ENCODE peak calls at places on chromosomes 12 and 14, in seven cellular contexts. K is brain microvascular endothelial cell, E is epithelial cell of esophagus, W is prostate gland, Q is heart right ventricle, P is A549, X is ascending aorta. M is an unnamed sample.
A peak's percentile ranks its signal among the peaks of the same experiment; 100 is the strongest.

GRCh38 chr14:100653409-100653808 is 66.2 kb upstream of the BEGAIN start:
- DNase-seq in K (no peak), E (no peak), W (no peak), Q (no peak), P (no peak), X (no peak), M (no peak)

GRCh38 chr12:56004211-56004610 is 7.1 kb downstream of the SUOX start:
- DNase-seq in K (no peak), E (no peak), W (no peak), Q (no peak), P (no peak), X (no peak), M (no peak)

GRCh38 chr12:123111498-123112165 is 39.3 kb downstream of the PITPNM2 start:
- DNase-seq in K (peak; percentile 80), E (no peak), W (no peak), Q (no peak), P (no peak), X (no peak), M (no peak)

GRCh38 chr12:113961921-113962710 is 4.0 kb downstream of the RBM19 start:
- DNase-seq in K (peak; percentile 24), E (peak; percentile 80), W (no peak), Q (no peak), P (no peak), X (no peak), M (no peak)

GRCh38 chr12:29212682-29213397 is 63.8 kb downstream of the FAR2 start:
- DNase-seq in K (no peak), E (no peak), W (no peak), Q (no peak), P (no peak), X (no peak), M (no peak)

GRCh38 chr12:123363385-123363742 is 1.3 kb downstream of the SBNO1 start:
- DNase-seq in K (peak; percentile 21), E (peak; percentile 26), W (no peak), Q (no peak), P (peak; percentile 23), X (no peak), M (no peak)

GRCh38 chr12:55725556-55725955 is 3.3 kb downstream of the CD63 start:
- DNase-seq in K (no peak), E (no peak), W (no peak), Q (no peak), P (no peak), X (no peak), M (no peak)

GRCh38 chr14:104726600-104727451 is 2.8 kb downstream of the ADSS1 start:
- DNase-seq in K (no peak), E (no peak), W (no peak), Q (no peak), P (peak; percentile 26), X (no peak), M (no peak)

GRCh38 chr14:77303417-77304156 is 17.1 kb downstream of the POMT2 start:
- DNase-seq in K (peak; percentile 96), E (peak; percentile 98), W (no peak), Q (no peak), P (peak; percentile 92), X (no peak), M (peak; percentile 46)

GRCh38 chr12:96091833-96092232 is 56.4 kb upstream of the LTA4H start:
- DNase-seq in K (no peak), E (peak; percentile 64), W (no peak), Q (no peak), P (no peak), X (no peak), M (no peak)
- TF ChIP-seq CTCF in K (peak; percentile 50), E (peak; percentile 43), W (no peak), Q (no peak), P (no peak), X (no peak), M (peak; percentile 23)

GRCh38 chr12:20369164-20370000 is 1.0 kb downstream of the PDE3A start:
- DNase-seq in K (peak; percentile 70), E (peak; percentile 26), W (peak; percentile 14), Q (peak; percentile 86), P (peak; percentile 21), X (peak; percentile 89), M (no peak)

GRCh38 chr12:20370001-20370381 is 1.7 kb downstream of the PDE3A start:
- DNase-seq in K (peak; percentile 20), E (no peak), W (peak; percentile 35), Q (no peak), P (peak; percentile 6), X (no peak), M (no peak)

GRCh38 chr12:20366776-20367409 is 1.4 kb upstream of the PDE3A start:
- DNase-seq in K (no peak), E (no peak), W (no peak), Q (no peak), P (no peak), X (no peak), M (no peak)

GRCh38 chr12:20368653-20369163 is 371 bp downstream of the PDE3A start:
- DNase-seq in K (peak; percentile 45), E (peak; percentile 10), W (no peak), Q (peak; percentile 42), P (peak; percentile 15), X (peak; percentile 70), M (no peak)

DNA sequence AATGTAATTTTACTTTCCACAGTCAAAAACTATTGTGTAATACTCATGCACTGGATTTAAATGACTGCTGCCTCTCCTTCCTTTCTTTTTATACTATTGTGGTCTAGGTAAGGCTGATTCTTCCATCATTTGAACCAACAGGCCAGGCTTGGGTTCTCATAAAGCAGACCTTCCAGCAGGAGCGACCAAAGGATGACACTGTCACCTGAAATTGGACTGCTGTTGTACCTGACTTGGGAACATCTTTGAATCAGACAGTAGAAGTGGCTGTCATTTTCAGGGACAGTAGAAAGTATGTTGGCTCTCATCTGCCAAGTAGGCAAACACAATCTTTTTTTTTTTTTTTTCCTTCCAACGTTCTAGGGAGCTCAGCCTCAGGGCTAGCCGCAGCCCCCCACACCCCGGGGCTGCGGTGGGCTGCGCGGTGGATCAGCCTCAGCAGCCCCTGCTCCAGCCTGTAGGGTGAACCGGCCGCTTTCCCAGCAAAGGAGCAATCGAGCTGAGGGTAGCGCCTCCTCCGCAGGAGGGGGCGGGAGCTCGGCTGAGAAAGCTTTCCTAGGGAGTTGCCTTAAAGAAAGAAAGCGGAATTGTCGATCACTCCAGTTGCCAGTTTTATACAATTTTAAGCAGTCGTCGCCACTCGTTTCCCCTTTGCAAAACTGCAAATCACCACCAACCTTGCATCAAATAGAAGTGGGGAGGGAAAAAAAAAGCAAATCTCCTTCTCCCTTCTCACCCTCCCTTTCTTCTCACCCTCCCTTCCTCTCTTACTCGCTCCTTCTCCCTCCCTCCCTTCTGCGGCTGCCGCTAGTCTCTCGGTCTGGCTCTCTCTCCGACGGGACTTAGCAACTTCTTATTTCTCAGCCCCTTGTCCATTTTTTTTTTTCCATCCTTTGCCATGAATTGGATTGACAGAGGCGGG is at the start of gene PDE3A:
- DNase-seq in K (peak; percentile 82), E (peak; percentile 32), W (peak; percentile 14), Q (peak; percentile 72), P (peak; percentile 84), X (peak; percentile 88), M (no peak)
- H3K4me3 ChIP-seq in K (peak within 1 kb of the TSS; percentile 87), E (peak within 1 kb of the TSS; percentile 44), W (peak within 1 kb of the TSS; percentile 37), Q (peak within 1 kb of the TSS; percentile 41), P (peak within 1 kb of the TSS; percentile 75), X (peak within 1 kb of the TSS; percentile 94), M (peak within 1 kb of the TSS; percentile 54)

DNA sequence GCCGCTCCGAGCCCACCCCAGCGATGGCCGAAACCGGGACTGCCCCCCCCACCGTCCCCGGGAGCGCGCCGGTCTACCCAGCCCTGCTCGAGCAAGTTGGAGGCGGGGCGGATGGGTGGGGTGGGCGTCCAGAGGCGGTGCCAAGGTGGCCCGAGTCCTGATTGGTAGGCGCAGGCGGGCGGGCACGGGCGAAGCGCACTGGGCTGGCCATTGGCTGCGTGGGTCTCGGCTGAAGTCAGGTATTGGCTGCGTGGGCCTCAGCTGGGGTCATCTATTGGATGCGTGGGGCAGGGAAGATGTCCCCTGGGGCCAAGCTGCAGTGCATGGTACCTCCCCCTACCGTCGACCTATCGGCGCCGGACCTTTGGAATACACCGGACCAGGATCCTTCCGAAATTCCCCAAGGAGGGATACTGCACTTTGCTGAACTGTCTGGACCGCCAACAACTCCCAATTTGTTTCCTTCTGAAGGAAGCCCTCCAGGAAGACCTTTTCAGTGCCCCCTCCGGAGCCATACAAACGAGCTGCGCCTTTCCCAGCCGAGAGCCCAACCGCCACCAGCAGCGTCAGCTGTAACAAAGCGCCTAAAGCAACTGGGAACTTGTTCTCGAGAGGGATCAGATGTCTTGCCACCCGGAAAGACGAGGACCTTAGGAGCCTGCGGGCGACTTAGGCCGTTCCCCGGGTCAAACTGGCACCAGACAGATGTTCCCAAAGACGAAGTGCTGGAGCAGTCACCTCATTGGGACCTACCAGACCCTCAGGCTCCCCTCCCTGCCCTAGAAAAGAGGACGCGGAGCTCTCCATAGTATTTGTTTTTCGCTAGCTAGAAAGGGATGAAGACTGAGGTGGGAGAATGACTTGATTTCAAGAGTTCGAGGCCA is at the start of gene HOMEZ:
- DNase-seq in K (peak; percentile 99), E (peak; percentile 99), W (peak; percentile 99), Q (peak; percentile 99), P (peak; percentile 98), X (peak; percentile 100), M (peak; percentile 96)
- TF ChIP-seq CTCF in K (peak; percentile 25), E (no peak), W (peak; percentile 27), Q (peak; percentile 39), P (no peak), X (no peak), M (peak; percentile 5)

GRCh38 chr12:2049604-2050540 is 2.9 kb upstream of the CACNA1C start:
- DNase-seq in K (peak; percentile 25), E (no peak), W (peak; percentile 77), Q (no peak), P (no peak), X (no peak), M (peak; percentile 19)

GRCh38 chr12:2053675-2054070 is 886 bp downstream of the CACNA1C start:
- DNase-seq in K (no peak), E (no peak), W (no peak), Q (peak; percentile 42), P (no peak), X (peak; percentile 74), M (no peak)

GRCh38 chr12:2054091-2055018 is 1.6 kb downstream of the CACNA1C start:
- DNase-seq in K (no peak), E (no peak), W (peak; percentile 31), Q (no peak), P (no peak), X (no peak), M (no peak)

GRCh38 chr12:2052861-2053674 is at the start of gene CACNA1C:
- DNase-seq in K (no peak), E (peak; percentile 42), W (peak; percentile 64), Q (peak; percentile 71), P (no peak), X (peak; percentile 78), M (no peak)

DNA sequence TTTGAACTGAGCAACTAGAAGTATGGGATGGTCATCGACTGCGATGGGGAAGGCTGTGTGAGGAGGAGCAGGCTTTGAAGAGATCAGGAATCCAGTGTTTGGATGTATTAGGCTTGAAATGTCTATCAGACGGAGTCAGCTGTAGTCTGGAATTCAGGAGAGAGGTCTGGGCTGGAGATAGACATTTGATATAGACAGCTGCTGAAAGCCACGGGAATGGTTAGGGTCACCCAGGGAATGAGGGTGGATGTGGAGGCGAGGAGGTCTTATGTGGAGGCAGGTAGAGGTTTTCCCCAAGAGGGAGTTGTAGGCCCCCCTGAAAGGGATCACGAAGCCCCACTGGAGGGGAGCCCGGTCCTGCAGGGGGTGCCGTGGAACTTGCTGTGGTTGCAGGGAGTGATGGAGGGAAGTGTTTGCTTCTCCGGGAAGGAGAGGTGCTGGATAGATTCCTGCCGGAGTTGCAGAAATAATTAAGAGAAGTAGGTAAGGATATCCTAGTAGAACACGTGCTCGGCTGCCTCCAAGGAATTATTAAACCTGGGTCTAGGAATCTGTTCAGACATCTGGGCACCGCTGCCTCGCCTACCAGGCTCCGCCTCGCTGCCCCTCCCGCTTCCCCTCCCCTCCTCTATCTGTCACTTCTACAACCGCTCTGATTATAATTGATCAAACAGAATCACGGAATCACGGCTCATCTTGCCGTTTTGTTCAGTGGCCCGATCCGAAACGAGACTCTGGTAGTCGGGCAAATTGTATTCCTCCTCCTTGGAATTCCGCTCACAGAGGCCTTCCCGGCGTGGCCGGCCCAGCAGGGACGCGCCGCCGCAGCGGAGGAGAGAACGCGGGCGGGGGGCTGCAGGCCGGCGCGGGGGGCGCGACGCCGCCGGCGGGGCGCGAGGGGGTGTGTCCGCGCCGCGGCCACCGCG is 824 bp upstream of the CACNA1C start:
- DNase-seq in K (no peak), E (no peak), W (no peak), Q (no peak), P (no peak), X (no peak), M (no peak)
- H3K4me3 ChIP-seq in K (peak overlapping the region; percentile 29), E (peak overlapping the region; percentile 15), W (peak overlapping the region; percentile 70), Q (no peak overlapping the region), P (peak overlapping the region; percentile 39), X (peak overlapping the region; percentile 99), M (peak overlapping the region; percentile 23)